ENCODE peak calls at places on chromosome 2, in nine cellular contexts. N, V, T, J, G, M, X, F and K are unnamed samples.

GRCh38 chr2:158464426-158465281 is 7.9 kb downstream of the PKP4 start:
- DNase-seq in N (peak), V (peak), T (peak), J (peak), G (peak), M (no peak), X (no peak), F (no peak), K (no peak)

GRCh38 chr2:24463271-24463670 is 27.8 kb upstream of the NCOA1 start:
- DNase-seq in N (no peak), V (no peak), T (no peak), J (no peak), G (no peak), M (no peak), X (no peak), F (no peak), K (no peak)

GRCh38 chr2:225797394-225797793 is 397.9 kb downstream of the NYAP2 start:
- DNase-seq in N (no peak), V (no peak), T (no peak), J (no peak), G (no peak), M (no peak), X (no peak), F (no peak), K (no peak)

GRCh38 chr2:119117408-119117807 is 41.1 kb downstream of the C1QL2 start:
- DNase-seq in N (no peak), V (no peak), T (no peak), J (no peak), G (no peak), M (no peak), X (no peak), F (no peak), K (peak)

GRCh38 chr2:226031962-226032441 is 632.5 kb downstream of the NYAP2 start:
- DNase-seq in N (no peak), V (peak), T (no peak), J (no peak), G (peak), M (no peak), X (no peak), F (no peak), K (no peak)

GRCh38 chr2:12120281-12121150 is 374.1 kb downstream of the LPIN1 start:
- DNase-seq in N (peak), V (peak), T (no peak), J (no peak), G (no peak), M (no peak), X (no peak), F (peak), K (no peak)

GRCh38 chr2:123419976-123420375 is 605.1 kb upstream of the CNTNAP5 start:
- DNase-seq in N (no peak), V (no peak), T (no peak), J (no peak), G (no peak), M (no peak), X (no peak), F (no peak), K (no peak)

GRCh38 chr2:16014041-16014787 is 73.9 kb downstream of the MYCN start:
- DNase-seq in N (no peak), V (no peak), T (no peak), J (no peak), G (no peak), M (no peak), X (no peak), F (no peak), K (no peak)

GRCh38 chr2:162887087-162887486 is 48.5 kb upstream of the KCNH7 start:
- DNase-seq in N (no peak), V (no peak), T (no peak), J (no peak), G (no peak), M (no peak), X (no peak), F (no peak), K (no peak)

GRCh38 chr2:19504400-19505198 is 146.2 kb upstream of the OSR1 start:
- DNase-seq in N (no peak), V (no peak), T (peak), J (no peak), G (peak), M (peak), X (no peak), F (no peak), K (no peak)

GRCh38 chr2:204950695-204951094 is 405.4 kb downstream of the PARD3B start:
- DNase-seq in N (no peak), V (peak), T (no peak), J (no peak), G (no peak), M (peak), X (no peak), F (no peak), K (no peak)

GRCh38 chr2:64018715-64019082 is 529 bp downstream of the VPS54 start:
- DNase-seq in N (no peak), V (no peak), T (no peak), J (peak), G (peak), M (no peak), X (peak), F (peak), K (peak)

GRCh38 chr2:191679818-191680600 is 2.1 kb downstream of the NABP1 start:
- DNase-seq in N (peak), V (peak), T (peak), J (peak), G (no peak), M (no peak), X (no peak), F (no peak), K (no peak)

GRCh38 chr2:237290249-237290648 is 123.7 kb downstream of the COL6A3 start:
- DNase-seq in N (no peak), V (peak), T (no peak), J (no peak), G (peak), M (no peak), X (no peak), F (no peak), K (no peak)

GRCh38 chr2:43370705-43371104 is 144.3 kb upstream of the ZFP36L2 start:
- DNase-seq in N (peak), V (no peak), T (no peak), J (no peak), G (no peak), M (no peak), X (no peak), F (no peak), K (no peak)

GRCh38 chr2:28624798-28625701 is 126.6 kb upstream of the PPP1CB start:
- DNase-seq in N (no peak), V (peak), T (no peak), J (no peak), G (peak), M (no peak), X (no peak), F (no peak), K (no peak)

GRCh38 chr2:171109020-171109419 is 51.7 kb downstream of the TLK1 start:
- DNase-seq in N (no peak), V (no peak), T (no peak), J (no peak), G (no peak), M (no peak), X (no peak), F (no peak), K (no peak)

GRCh38 chr2:172372436-172372835 is 55.0 kb upstream of the ITGA6 start:
- DNase-seq in N (peak), V (no peak), T (no peak), J (no peak), G (no peak), M (peak), X (no peak), F (no peak), K (no peak)

GRCh38 chr2:110114007-110114591 is 1.5 kb downstream of the MALL start:
- DNase-seq in N (peak), V (no peak), T (peak), J (no peak), G (peak), M (peak), X (peak), F (peak), K (no peak)

GRCh38 chr2:228592925-228593324 is 411.4 kb upstream of the SPHKAP start:
- DNase-seq in N (no peak), V (no peak), T (no peak), J (no peak), G (no peak), M (no peak), X (no peak), F (no peak), K (no peak)

GRCh38 chr2:110869472-110870446 is 137.4 kb downstream of the ACOXL start:
- DNase-seq in N (peak), V (peak), T (no peak), J (no peak), G (no peak), M (no peak), X (no peak), F (no peak), K (no peak)

GRCh38 chr2:232632904-232633412 is 446 bp upstream of the EFHD1 start:
- DNase-seq in N (no peak), V (no peak), T (peak), J (peak), G (peak), M (no peak), X (peak), F (no peak), K (no peak)

GRCh38 chr2:144331652-144332355 is 188.1 kb downstream of the ZEB2 start:
- DNase-seq in N (no peak), V (no peak), T (peak), J (no peak), G (no peak), M (peak), X (no peak), F (no peak), K (peak)

GRCh38 chr2:127887452-127888219 is 1.9 kb upstream of the AMMECR1L start:
- DNase-seq in N (no peak), V (no peak), T (no peak), J (peak), G (no peak), M (no peak), X (peak), F (no peak), K (no peak)

GRCh38 chr2:53448591-53448990 is 319.0 kb upstream of the CHAC2 start:
- DNase-seq in N (peak), V (no peak), T (no peak), J (no peak), G (no peak), M (no peak), X (no peak), F (no peak), K (no peak)

GRCh38 chr2:23411752-23412431 is 26.9 kb downstream of the KLHL29 start:
- DNase-seq in N (peak), V (peak), T (no peak), J (no peak), G (no peak), M (peak), X (no peak), F (no peak), K (no peak)

GRCh38 chr2:100247256-100248043 is 74.9 kb downstream of the LONRF2 start:
- DNase-seq in N (no peak), V (no peak), T (no peak), J (no peak), G (no peak), M (no peak), X (no peak), F (no peak), K (no peak)

GRCh38 chr2:230877131-230877736 is 12.5 kb downstream of the ITM2C start:
- DNase-seq in N (no peak), V (no peak), T (no peak), J (no peak), G (no peak), M (no peak), X (no peak), F (no peak), K (no peak)

GRCh38 chr2:64244049-64244446 is 99.8 kb upstream of the PELI1 start:
- DNase-seq in N (peak), V (no peak), T (no peak), J (no peak), G (no peak), M (peak), X (no peak), F (no peak), K (no peak)

GRCh38 chr2:98476192-98476868 is 31.7 kb downstream of the INPP4A start:
- DNase-seq in N (peak), V (peak), T (no peak), J (no peak), G (no peak), M (no peak), X (no peak), F (no peak), K (no peak)

GRCh38 chr2:200321780-200322534 is 15.5 kb downstream of the SPATS2L start:
- DNase-seq in N (no peak), V (no peak), T (no peak), J (no peak), G (no peak), M (no peak), X (no peak), F (no peak), K (no peak)

GRCh38 chr2:172456002-172456401 is 28.6 kb downstream of the ITGA6 start:
- DNase-seq in N (no peak), V (no peak), T (no peak), J (no peak), G (peak), M (no peak), X (no peak), F (no peak), K (no peak)

GRCh38 chr2:172889287-172889686 is 153.6 kb downstream of the RAPGEF4 start:
- DNase-seq in N (no peak), V (no peak), T (no peak), J (no peak), G (no peak), M (no peak), X (no peak), F (no peak), K (no peak)

GRCh38 chr2:51027968-51028367 is 4.0 kb downstream of the NRXN1 start:
- DNase-seq in N (no peak), V (no peak), T (no peak), J (no peak), G (no peak), M (no peak), X (no peak), F (no peak), K (no peak)

GRCh38 chr2:232524771-232525170 is 1.2 kb upstream of the CHRND start:
- DNase-seq in N (no peak), V (no peak), T (no peak), J (no peak), G (no peak), M (no peak), X (no peak), F (no peak), K (no peak)

GRCh38 chr2:85183481-85183880 is 50.3 kb downstream of the TCF7L1 start:
- DNase-seq in N (no peak), V (peak), T (no peak), J (no peak), G (no peak), M (no peak), X (no peak), F (no peak), K (no peak)

GRCh38 chr2:145186303-145186702 is 666.4 kb upstream of the ZEB2 start:
- DNase-seq in N (no peak), V (peak), T (no peak), J (peak), G (no peak), M (no peak), X (no peak), F (no peak), K (no peak)

DNA sequence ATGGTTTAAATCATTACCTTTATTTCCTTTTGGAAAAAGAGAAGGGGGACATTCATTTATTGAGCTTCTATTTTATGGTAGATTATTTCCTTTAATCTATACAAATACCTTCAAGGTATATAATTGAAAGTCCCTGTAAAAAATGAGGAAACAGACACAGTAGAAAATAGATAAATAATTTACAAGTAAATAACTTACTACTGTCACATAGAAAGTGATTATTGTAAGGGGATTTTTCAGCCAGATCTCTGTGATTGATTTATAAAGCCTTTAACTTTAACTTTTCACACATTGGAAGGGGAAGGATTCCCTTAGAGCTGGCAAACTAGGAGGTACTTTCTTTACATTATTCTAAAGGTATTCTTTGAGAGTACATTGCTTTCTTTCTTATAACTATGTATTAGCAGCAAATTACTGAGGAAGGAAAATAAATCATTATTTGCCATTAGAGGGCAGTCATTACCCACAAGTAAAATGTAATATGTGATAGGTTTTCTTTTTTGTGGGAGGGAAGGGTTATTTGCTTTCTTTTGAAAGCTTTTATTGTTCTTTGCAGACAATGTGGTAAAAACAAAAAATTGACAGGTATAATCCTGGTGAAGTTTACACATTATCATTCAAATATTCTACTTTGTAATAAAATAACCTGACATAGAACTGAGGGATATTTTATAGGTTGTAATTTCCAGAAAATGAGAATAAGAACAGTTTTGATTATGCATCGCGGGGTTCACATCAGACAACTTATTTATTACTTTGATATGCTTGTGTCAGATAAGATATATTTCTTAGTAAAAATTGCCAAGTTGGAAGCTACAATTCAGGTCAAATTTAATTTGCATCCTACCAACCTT is 24.8 kb upstream of the RPE start:
- DNase-seq in N (peak), V (peak), T (peak), J (peak), G (peak), M (no peak), X (no peak), F (no peak), K (no peak)
- TF ChIP-seq CTCF in N (peak), V (peak), T (peak), J (peak), G (peak), M (peak), X (peak), F (peak), K (peak)

DNA sequence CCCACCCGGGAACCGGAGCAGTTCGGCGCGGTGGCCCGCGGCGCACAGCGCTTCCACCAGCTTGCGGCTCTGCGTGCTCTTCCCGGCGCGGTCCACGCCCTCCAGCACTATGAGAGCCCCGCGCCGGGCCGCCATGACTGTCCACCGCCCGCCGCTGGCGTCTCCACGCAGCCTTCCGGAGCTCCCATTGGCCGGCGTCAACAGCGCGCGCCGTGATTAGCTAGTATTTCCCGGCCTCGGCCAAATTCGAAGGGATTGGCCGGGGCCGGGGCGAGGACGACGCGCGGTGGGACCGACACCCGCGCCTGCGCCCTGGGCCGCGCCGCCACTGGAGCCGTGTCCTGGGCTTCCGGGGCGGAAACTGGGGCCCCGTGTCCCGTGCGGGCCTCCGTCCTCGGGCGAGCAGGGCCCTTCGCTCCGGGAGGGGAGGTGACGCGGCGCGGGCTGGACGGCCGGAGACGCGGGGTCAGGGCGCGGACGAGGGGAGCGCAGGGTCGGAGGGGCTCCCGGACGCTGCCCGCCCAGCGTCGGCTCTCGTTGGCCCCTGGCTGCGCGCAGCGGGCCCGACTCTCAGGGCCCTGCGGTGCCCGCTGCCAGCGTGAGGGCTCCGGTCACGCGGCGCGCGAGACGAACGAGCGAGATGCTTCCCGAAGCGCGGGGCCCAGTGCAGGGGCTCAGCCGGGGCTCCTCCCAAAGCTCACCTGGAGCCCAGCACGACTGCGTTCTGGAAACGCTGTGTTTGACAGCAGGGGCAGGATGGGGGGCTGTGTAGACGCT is at the start of gene DTYMK:
- DNase-seq in N (peak), V (peak), T (peak), J (peak), G (peak), M (peak), X (peak), F (peak), K (peak)
- TF ChIP-seq CTCF in N (no peak), V (no peak), T (no peak), J (no peak), G (no peak), M (no peak), X (no peak), F (no peak), K (no peak)

GRCh38 chr2:126784045-126784444 is 114.6 kb upstream of the TEX51 start:
- DNase-seq in N (no peak), V (no peak), T (no peak), J (no peak), G (no peak), M (no peak), X (no peak), F (no peak), K (no peak)

GRCh38 chr2:126783341-126783740 is 115.3 kb upstream of the TEX51 start:
- DNase-seq in N (no peak), V (no peak), T (no peak), J (no peak), G (no peak), M (no peak), X (no peak), F (no peak), K (no peak)

GRCh38 chr2:126781206-126781605 is 117.5 kb upstream of the TEX51 start:
- DNase-seq in N (no peak), V (no peak), T (no peak), J (no peak), G (no peak), M (no peak), X (no peak), F (no peak), K (no peak)

GRCh38 chr2:126781806-126782205 is 116.9 kb upstream of the TEX51 start:
- DNase-seq in N (no peak), V (no peak), T (no peak), J (no peak), G (no peak), M (no peak), X (no peak), F (no peak), K (no peak)

DNA sequence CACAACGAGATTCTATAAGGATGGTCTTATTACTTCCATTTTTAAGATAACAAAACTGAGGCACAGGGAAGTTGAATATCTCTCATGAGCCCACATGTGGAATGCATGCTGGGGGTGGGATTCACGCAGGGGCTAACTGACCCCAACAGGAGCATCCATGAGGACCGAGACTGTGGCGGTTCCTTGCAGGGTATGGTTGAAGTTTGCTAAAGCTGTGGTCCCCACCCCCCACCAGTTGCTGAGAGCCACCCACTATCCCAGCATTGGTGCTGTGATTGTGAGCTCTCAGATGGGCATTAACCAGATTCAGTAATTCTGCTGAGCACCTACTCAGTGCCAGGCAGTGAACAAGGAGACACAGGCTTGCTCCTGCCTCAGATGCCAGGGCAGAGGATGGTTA is 116.0 kb upstream of the TEX51 start:
- DNase-seq in N (no peak), V (no peak), T (no peak), J (no peak), G (no peak), M (no peak), X (no peak), F (no peak), K (no peak)
- TF ChIP-seq CTCF in N (no peak), V (no peak), T (no peak), J (no peak), G (no peak), M (no peak), X (no peak), F (no peak), K (no peak)

DNA sequence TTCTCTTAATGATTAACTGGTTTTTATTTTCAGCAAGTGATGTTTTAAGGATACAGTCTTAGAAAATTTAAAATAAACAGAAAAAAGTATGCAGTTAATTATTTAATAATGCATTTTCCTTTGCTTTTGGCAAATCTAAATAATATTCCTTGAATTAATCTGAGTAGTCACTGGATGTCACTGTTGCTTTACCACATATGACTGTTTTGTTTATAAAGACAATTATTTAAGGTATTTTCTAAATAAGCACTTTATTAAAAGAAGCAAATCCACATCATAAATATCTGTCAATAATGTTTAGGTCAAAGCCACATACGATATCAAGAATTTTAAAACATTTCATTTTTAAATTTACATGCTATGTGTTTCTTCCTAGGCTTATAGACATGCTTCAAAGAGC is 40.6 kb upstream of the TFPI start:
- DNase-seq in N (no peak), V (peak), T (no peak), J (no peak), G (no peak), M (no peak), X (no peak), F (no peak), K (no peak)
- TF ChIP-seq CTCF in N (peak), V (peak), T (peak), J (no peak), G (peak), M (peak), X (no peak), F (no peak), K (peak)

GRCh38 chr2:96960956-96961350 is 25.4 kb downstream of the FAM178B start:
- DNase-seq in N (no peak), V (no peak), T (no peak), J (no peak), G (no peak), M (no peak), X (no peak), F (no peak), K (no peak)
- TF ChIP-seq CTCF in N (no peak), V (no peak), T (no peak), J (no peak), G (no peak), M (no peak), X (no peak), F (no peak), K (no peak)